ENCODE peak calls at places on chromosomes 16 and 17, in seven cellular contexts. One of them, this sample, is unnamed.

GRCh38 chr17:35801583-35802224 is 6.3 kb upstream of the MMP28 start:
- DNase-seq in AG08395: no peak
- DNase-seq in uterus: peak; percentile 60
- DNase-seq in activated effector memory CD4-positive, alpha-beta T cell treated with Interleukin-2 at 50 U/mL for 16 hours: no peak
- DNase-seq in amygdala: peak; percentile 45
- DNase-seq in EH: peak; percentile 61
- DNase-seq in RWPE2: no peak
- DNase-seq in this sample: no peak

GRCh38 chr16:88909431-88910210 is 43.2 kb upstream of the PABPN1L start:
- DNase-seq in EH: no peak
- DNase-seq in activated effector memory CD4-positive, alpha-beta T cell treated with Interleukin-2 at 50 U/mL for 16 hours: no peak
- DNase-seq in RWPE2: no peak
- DNase-seq in AG08395: no peak
- DNase-seq in amygdala: no peak
- DNase-seq in uterus: no peak
- DNase-seq in this sample: no peak

GRCh38 chr17:45430738-45431530 is 1.7 kb downstream of the ARHGAP27 start:
- DNase-seq in AG08395: no peak
- DNase-seq in RWPE2: peak; percentile 56
- DNase-seq in activated effector memory CD4-positive, alpha-beta T cell treated with Interleukin-2 at 50 U/mL for 16 hours: no peak
- DNase-seq in EH: no peak
- DNase-seq in amygdala: no peak
- DNase-seq in uterus: no peak
- DNase-seq in this sample: no peak

GRCh38 chr17:28381141-28381825 is 9.8 kb downstream of the SARM1 start:
- DNase-seq in AG08395: no peak
- DNase-seq in uterus: no peak
- DNase-seq in activated effector memory CD4-positive, alpha-beta T cell treated with Interleukin-2 at 50 U/mL for 16 hours: no peak
- DNase-seq in RWPE2: no peak
- DNase-seq in amygdala: no peak
- DNase-seq in EH: no peak
- DNase-seq in this sample: no peak

GRCh38 chr16:85376292-85377095 is 236.6 kb upstream of the GSE1 start:
- DNase-seq in EH: no peak
- DNase-seq in RWPE2: no peak
- DNase-seq in amygdala: peak; percentile 38
- DNase-seq in activated effector memory CD4-positive, alpha-beta T cell treated with Interleukin-2 at 50 U/mL for 16 hours: no peak
- DNase-seq in uterus: no peak
- DNase-seq in AG08395: peak; percentile 38
- DNase-seq in this sample: no peak

GRCh38 chr17:75367312-75367711 is 38.2 kb downstream of the GRB2 start:
- DNase-seq in RWPE2: no peak
- DNase-seq in activated effector memory CD4-positive, alpha-beta T cell treated with Interleukin-2 at 50 U/mL for 16 hours: no peak
- DNase-seq in EH: peak; percentile 46
- DNase-seq in AG08395: no peak
- DNase-seq in amygdala: no peak
- DNase-seq in uterus: no peak
- DNase-seq in this sample: no peak

GRCh38 chr17:80782536-80783427 is 208.9 kb upstream of the CHMP6 start:
- DNase-seq in EH: peak; percentile 60
- DNase-seq in AG08395: peak; percentile 17
- DNase-seq in RWPE2: no peak
- DNase-seq in activated effector memory CD4-positive, alpha-beta T cell treated with Interleukin-2 at 50 U/mL for 16 hours: peak; percentile 39
- DNase-seq in amygdala: no peak
- DNase-seq in uterus: no peak
- DNase-seq in this sample: no peak

GRCh38 chr16:50615891-50616290 is 65.2 kb downstream of the SNX20 start:
- DNase-seq in AG08395: no peak
- DNase-seq in amygdala: no peak
- DNase-seq in RWPE2: no peak
- DNase-seq in EH: no peak
- DNase-seq in uterus: no peak
- DNase-seq in activated effector memory CD4-positive, alpha-beta T cell treated with Interleukin-2 at 50 U/mL for 16 hours: no peak
- DNase-seq in this sample: no peak

GRCh38 chr16:87541882-87542234 is 49.0 kb upstream of the ZCCHC14 start:
- DNase-seq in uterus: no peak
- DNase-seq in activated effector memory CD4-positive, alpha-beta T cell treated with Interleukin-2 at 50 U/mL for 16 hours: no peak
- DNase-seq in amygdala: no peak
- DNase-seq in RWPE2: no peak
- DNase-seq in AG08395: peak; percentile 29
- DNase-seq in EH: no peak
- DNase-seq in this sample: no peak

GRCh38 chr17:72004011-72004427 is 116.8 kb upstream of the SOX9 start:
- DNase-seq in RWPE2: peak; percentile 75
- DNase-seq in EH: peak; percentile 45
- DNase-seq in activated effector memory CD4-positive, alpha-beta T cell treated with Interleukin-2 at 50 U/mL for 16 hours: no peak
- DNase-seq in uterus: no peak
- DNase-seq in amygdala: no peak
- DNase-seq in AG08395: peak; percentile 35
- DNase-seq in this sample: no peak

GRCh38 chr16:21001262-21001661 is 100.7 kb downstream of the LYRM1 start:
- DNase-seq in RWPE2: no peak
- DNase-seq in uterus: no peak
- DNase-seq in amygdala: no peak
- DNase-seq in AG08395: peak; percentile 4
- DNase-seq in EH: peak; percentile 40
- DNase-seq in activated effector memory CD4-positive, alpha-beta T cell treated with Interleukin-2 at 50 U/mL for 16 hours: no peak
- DNase-seq in this sample: no peak

GRCh38 chr16:88938933-88939813 is 37.8 kb downstream of the CBFA2T3 start:
- DNase-seq in uterus: no peak
- DNase-seq in amygdala: no peak
- DNase-seq in RWPE2: no peak
- DNase-seq in EH: no peak
- DNase-seq in activated effector memory CD4-positive, alpha-beta T cell treated with Interleukin-2 at 50 U/mL for 16 hours: no peak
- DNase-seq in AG08395: no peak
- DNase-seq in this sample: no peak

GRCh38 chr17:57420674-57421392 is 164.5 kb downstream of the MSI2 start:
- DNase-seq in amygdala: no peak
- DNase-seq in activated effector memory CD4-positive, alpha-beta T cell treated with Interleukin-2 at 50 U/mL for 16 hours: no peak
- DNase-seq in EH: no peak
- DNase-seq in RWPE2: no peak
- DNase-seq in AG08395: peak; percentile 27
- DNase-seq in uterus: peak; percentile 37
- DNase-seq in this sample: no peak

GRCh38 chr16:5461574-5461973 is 364.0 kb upstream of the EEF2KMT start:
- DNase-seq in AG08395: no peak
- DNase-seq in amygdala: no peak
- DNase-seq in EH: no peak
- DNase-seq in uterus: no peak
- DNase-seq in RWPE2: no peak
- DNase-seq in activated effector memory CD4-positive, alpha-beta T cell treated with Interleukin-2 at 50 U/mL for 16 hours: no peak
- DNase-seq in this sample: no peak

GRCh38 chr16:63461248-63461841 is 1425.1 kb upstream of the CDH8 start:
- DNase-seq in activated effector memory CD4-positive, alpha-beta T cell treated with Interleukin-2 at 50 U/mL for 16 hours: no peak
- DNase-seq in EH: peak; percentile 38
- DNase-seq in RWPE2: no peak
- DNase-seq in uterus: no peak
- DNase-seq in amygdala: no peak
- DNase-seq in AG08395: peak; percentile 21
- DNase-seq in this sample: no peak

This sample was measured in T-helper 9 cell.